ENCODE peak calls at places on chromosomes 4 and X, in four cellular contexts. B is NAMALWA, O is NCI-H1436, G is nucleus accumbens. A is an unnamed sample.

GRCh38 chrX:100089724-100090123 is 320.3 kb downstream of the PCDH19 start:
- DNase-seq in B (no peak), O (no peak), G (no peak), A (no peak)

GRCh38 chrX:134167804-134168203 is 69.2 kb upstream of the CCDC160 start:
- DNase-seq in B (no peak), O (no peak), G (no peak), A (no peak)

GRCh38 chr4:151955721-151956340 is 195.0 kb upstream of the GATB start:
- DNase-seq in B (no peak), O (no peak), G (no peak), A (no peak)

GRCh38 chr4:77695769-77696168 is 90.1 kb downstream of the CXCL13 start:
- DNase-seq in B (no peak), O (no peak), G (no peak), A (no peak)

GRCh38 chr4:108352664-108353308 is 184.1 kb upstream of the LEF1 start:
- DNase-seq in B (no peak), O (no peak), G (no peak), A (no peak)

GRCh38 chr4:138869631-138870030 is 145.9 kb upstream of the NOCT start:
- DNase-seq in B (no peak), O (no peak), G (no peak), A (peak; percentile 56)

GRCh38 chr4:124884316-124884715 is 171.8 kb upstream of the ANKRD50 start:
- DNase-seq in B (no peak), O (no peak), G (no peak), A (no peak)

GRCh38 chr4:39054497-39054896 is 7.5 kb upstream of the KLHL5 start:
- DNase-seq in B (no peak), O (peak; percentile 16), G (no peak), A (no peak)

GRCh38 chr4:140995058-140995457 is 138.2 kb downstream of the RNF150 start:
- DNase-seq in B (no peak), O (no peak), G (no peak), A (no peak)

GRCh38 chr4:153061971-153062370 is 125.8 kb downstream of the FHDC1 start:
- DNase-seq in B (no peak), O (no peak), G (no peak), A (no peak)

GRCh38 chr4:180799798-180800197 is 1443.4 kb upstream of the TENM3 start:
- DNase-seq in B (no peak), O (no peak), G (no peak), A (no peak)

GRCh38 chr4:173761938-173762337 is 231.9 kb upstream of the HAND2 start:
- DNase-seq in B (no peak), O (no peak), G (no peak), A (no peak)

GRCh38 chrX:119638725-119639471 is 32.7 kb upstream of the NKRF start:
- DNase-seq in B (peak; percentile 21), O (no peak), G (no peak), A (no peak)

GRCh38 chrX:9429767-9430166 is 35.1 kb upstream of the TBL1X start:
- DNase-seq in B (no peak), O (no peak), G (no peak), A (peak; percentile 64)

GRCh38 chrX:103610282-103610681 is 2.5 kb downstream of the TCEAL3 start:
- DNase-seq in B (no peak), O (no peak), G (no peak), A (no peak)

GRCh38 chr4:143358923-143359694 is 22.4 kb downstream of the GAB1 start:
- DNase-seq in B (peak; percentile 94), O (no peak), G (no peak), A (no peak)

GRCh38 chr4:6938758-6939201 is 29.2 kb downstream of the TBC1D14 start:
- DNase-seq in B (no peak), O (no peak), G (no peak), A (no peak)

GRCh38 chr4:1964971-1965370 is 43.8 kb downstream of the NELFA start:
- DNase-seq in B (no peak), O (no peak), G (no peak), A (no peak)

GRCh38 chr4:122652379-122652778 is 31.5 kb upstream of the IL21 start:
- DNase-seq in B (peak; percentile 74), O (no peak), G (peak; percentile 14), A (no peak)

GRCh38 chr4:76579596-76580375 is 144.8 kb downstream of the SHROOM3 start:
- DNase-seq in B (no peak), O (peak; percentile 58), G (no peak), A (no peak)

GRCh38 chr4:147782087-147782781 is 50.3 kb downstream of the ARHGAP10 start:
- DNase-seq in B (no peak), O (no peak), G (no peak), A (no peak)

GRCh38 chr4:27692098-27692679 is 831.5 kb downstream of the STIM2 start:
- DNase-seq in B (peak; percentile 61), O (peak; percentile 15), G (no peak), A (peak; percentile 3)

GRCh38 chr4:122775039-122775438 is 42.5 kb downstream of the BBS12 start:
- DNase-seq in B (no peak), O (no peak), G (no peak), A (no peak)

GRCh38 chr4:105023668-105024055 is 123.0 kb upstream of the TET2 start:
- DNase-seq in B (no peak), O (no peak), G (no peak), A (no peak)

GRCh38 chrX:17453791-17454190 is 78.8 kb downstream of the NHS start:
- DNase-seq in B (no peak), O (no peak), G (no peak), A (no peak)

GRCh38 chrX:1164322-1165288 is 47.8 kb downstream of the CRLF2 start:
- DNase-seq in B (peak; percentile 24), O (no peak), G (no peak), A (no peak)